ENCODE peak calls at places on chromosome 15, in nine cellular contexts. P is heart left ventricle, B is A673, V is transverse colon, E is GM23248, J is Panc1, X is psoas muscle, K is cardiac muscle cell, H is upper lobe of left lung. Q is an unnamed sample.

GRCh38 chr15:62447742-62448141 is 282.7 kb upstream of the C2CD4B start:
- DNase-seq in P (no peak), B (no peak), V (no peak), E (no peak), J (no peak), X (no peak), K (no peak), H (no peak), Q (no peak)

GRCh38 chr15:29934251-29934650 is 112.0 kb upstream of the TJP1 start:
- DNase-seq in P (no peak), B (no peak), V (no peak), E (peak; percentile 59), J (peak; percentile 39), X (no peak), K (peak; percentile 43), H (no peak), Q (no peak)

GRCh38 chr15:96329403-96329981 is 1.0 kb upstream of the NR2F2 start:
- DNase-seq in P (no peak), B (peak; percentile 18), V (no peak), E (no peak), J (no peak), X (no peak), K (no peak), H (no peak), Q (no peak)

GRCh38 chr15:76398702-76399101 is 62.1 kb downstream of the ISL2 start:
- DNase-seq in P (no peak), B (peak; percentile 2), V (no peak), E (no peak), J (no peak), X (no peak), K (no peak), H (no peak), Q (no peak)

GRCh38 chr15:89975482-89976291 is 25.4 kb upstream of the ZNF710 start:
- DNase-seq in P (no peak), B (no peak), V (no peak), E (no peak), J (no peak), X (no peak), K (no peak), H (no peak), Q (no peak)

GRCh38 chr15:63243101-63243500 is 34.3 kb upstream of the APH1B start:
- DNase-seq in P (peak; percentile 27), B (no peak), V (no peak), E (peak; percentile 88), J (no peak), X (peak; percentile 28), K (peak; percentile 75), H (no peak), Q (no peak)

GRCh38 chr15:59410448-59410896 is 27.5 kb upstream of the FAM81A start:
- DNase-seq in P (no peak), B (no peak), V (peak; percentile 58), E (peak; percentile 24), J (no peak), X (no peak), K (peak; percentile 12), H (no peak), Q (peak; percentile 18)

GRCh38 chr15:68656438-68656739 is 77.6 kb downstream of the CORO2B start:
- DNase-seq in P (no peak), B (no peak), V (no peak), E (no peak), J (no peak), X (no peak), K (no peak), H (no peak), Q (no peak)

GRCh38 chr15:81295466-81296145 is 28.3 kb downstream of the STARD5 start:
- DNase-seq in P (no peak), B (no peak), V (peak; percentile 10), E (peak; percentile 51), J (no peak), X (no peak), K (no peak), H (no peak), Q (no peak)

GRCh38 chr15:81297580-81298575 is 26.1 kb downstream of the STARD5 start:
- DNase-seq in P (no peak), B (no peak), V (peak; percentile 6), E (no peak), J (no peak), X (no peak), K (no peak), H (no peak), Q (no peak)

GRCh38 chr15:81297147-81297572 is 26.8 kb downstream of the STARD5 start:
- DNase-seq in P (no peak), B (peak; percentile 37), V (peak; percentile 8), E (peak; percentile 76), J (no peak), X (no peak), K (peak; percentile 64), H (no peak), Q (no peak)

GRCh38 chr15:81296218-81296617 is 27.7 kb downstream of the STARD5 start:
- DNase-seq in P (no peak), B (no peak), V (peak; percentile 7), E (no peak), J (no peak), X (no peak), K (no peak), H (no peak), Q (no peak)

DNA sequence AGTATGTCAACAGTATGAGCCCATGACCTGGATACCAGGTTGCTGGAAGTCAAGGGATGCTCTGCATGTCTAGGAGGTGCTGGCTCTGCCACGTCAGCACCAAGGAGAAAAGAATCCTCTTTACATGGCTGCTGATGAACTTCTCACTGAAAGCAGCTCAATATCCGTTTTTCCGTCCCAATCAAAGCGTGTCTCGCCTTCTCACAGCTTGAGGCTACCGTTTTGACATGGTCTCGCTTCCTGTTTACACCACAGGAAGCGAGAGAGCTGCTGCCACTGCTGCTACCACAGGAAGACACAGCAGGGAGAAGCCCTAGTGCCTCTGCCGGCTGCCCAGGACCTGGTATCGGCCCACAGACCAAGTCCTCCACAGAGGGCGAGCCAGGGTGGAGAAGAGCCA is 27.3 kb downstream of the STARD5 start:
- DNase-seq in P (peak; percentile 53), B (peak; percentile 94), V (peak; percentile 78), E (no peak), J (no peak), X (no peak), K (no peak), H (no peak), Q (peak; percentile 22)
- H3K4me1 ChIP-seq in P (peaks cover 28% of the 10 kb centered on the region), B (peaks cover 17% of the 10 kb centered on the region), V (peaks cover 19% of the 10 kb centered on the region), E (peaks cover 13% of the 10 kb centered on the region), J (no peaks in the 10 kb centered on the region), X (no peaks in the 10 kb centered on the region), K (no peaks in the 10 kb centered on the region), H (peaks cover 29% of the 10 kb centered on the region), Q (no peaks in the 10 kb centered on the region)

GRCh38 chr15:42371125-42371524 is 11.8 kb downstream of the CAPN3 start:
- DNase-seq in P (no peak), B (peak; percentile 37), V (no peak), E (peak; percentile 57), J (no peak), X (no peak), K (peak; percentile 39), H (no peak), Q (no peak)
- H3K27ac ChIP-seq in P (no peak overlapping the region), B (no peak overlapping the region), V (no peak overlapping the region), E (no peak overlapping the region), J (no peak overlapping the region), X (peak overlapping the region; percentile 97), K (no peak overlapping the region), H (no peak overlapping the region), Q (no peak overlapping the region)

GRCh38 chr15:88901713-88902490 is 6.6 kb upstream of the HAPLN3 start:
- DNase-seq in P (no peak), B (no peak), V (no peak), E (no peak), J (no peak), X (no peak), K (no peak), H (no peak), Q (no peak)

GRCh38 chr15:88900982-88901418 is 5.7 kb upstream of the HAPLN3 start:
- DNase-seq in P (no peak), B (no peak), V (no peak), E (no peak), J (no peak), X (no peak), K (no peak), H (no peak), Q (no peak)

GRCh38 chr15:88904257-88904807 is 8.8 kb downstream of the MFGE8 start:
- DNase-seq in P (no peak), B (no peak), V (no peak), E (peak; percentile 44), J (no peak), X (no peak), K (no peak), H (no peak), Q (no peak)

GRCh38 chr15:88902491-88902835 is 7.1 kb upstream of the HAPLN3 start:
- DNase-seq in P (no peak), B (no peak), V (no peak), E (no peak), J (no peak), X (no peak), K (no peak), H (no peak), Q (no peak)

GRCh38 chr15:88902846-88903245 is 7.5 kb upstream of the HAPLN3 start:
- DNase-seq in P (no peak), B (no peak), V (no peak), E (no peak), J (no peak), X (no peak), K (no peak), H (no peak), Q (no peak)
- H3K36me3 ChIP-seq in P (peaks cover 11% of the 10 kb centered on the region), B (peaks cover 3% of the 10 kb centered on the region), V (no peaks in the 10 kb centered on the region), E (no peaks in the 10 kb centered on the region), J (peaks cover 15% of the 10 kb centered on the region), X (no peaks in the 10 kb centered on the region), K (peaks cover 43% of the 10 kb centered on the region), H (no peaks in the 10 kb centered on the region), Q (no peaks in the 10 kb centered on the region)

GRCh38 chr15:64847876-64848716 is 6.4 kb downstream of the PLEKHO2 start:
- DNase-seq in P (no peak), B (no peak), V (no peak), E (no peak), J (no peak), X (no peak), K (no peak), H (no peak), Q (no peak)

GRCh38 chr15:64847448-64847847 is 5.7 kb downstream of the PLEKHO2 start:
- DNase-seq in P (no peak), B (no peak), V (no peak), E (no peak), J (no peak), X (no peak), K (no peak), H (no peak), Q (no peak)

GRCh38 chr15:64851503-64851840 is 9.8 kb downstream of the PLEKHO2 start:
- DNase-seq in P (no peak), B (no peak), V (peak; percentile 35), E (peak; percentile 90), J (no peak), X (no peak), K (peak; percentile 94), H (no peak), Q (no peak)

GRCh38 chr15:64854041-64854440 is 12.3 kb downstream of the PLEKHO2 start:
- DNase-seq in P (no peak), B (no peak), V (no peak), E (no peak), J (no peak), X (no peak), K (peak; percentile 61), H (no peak), Q (no peak)

DNA sequence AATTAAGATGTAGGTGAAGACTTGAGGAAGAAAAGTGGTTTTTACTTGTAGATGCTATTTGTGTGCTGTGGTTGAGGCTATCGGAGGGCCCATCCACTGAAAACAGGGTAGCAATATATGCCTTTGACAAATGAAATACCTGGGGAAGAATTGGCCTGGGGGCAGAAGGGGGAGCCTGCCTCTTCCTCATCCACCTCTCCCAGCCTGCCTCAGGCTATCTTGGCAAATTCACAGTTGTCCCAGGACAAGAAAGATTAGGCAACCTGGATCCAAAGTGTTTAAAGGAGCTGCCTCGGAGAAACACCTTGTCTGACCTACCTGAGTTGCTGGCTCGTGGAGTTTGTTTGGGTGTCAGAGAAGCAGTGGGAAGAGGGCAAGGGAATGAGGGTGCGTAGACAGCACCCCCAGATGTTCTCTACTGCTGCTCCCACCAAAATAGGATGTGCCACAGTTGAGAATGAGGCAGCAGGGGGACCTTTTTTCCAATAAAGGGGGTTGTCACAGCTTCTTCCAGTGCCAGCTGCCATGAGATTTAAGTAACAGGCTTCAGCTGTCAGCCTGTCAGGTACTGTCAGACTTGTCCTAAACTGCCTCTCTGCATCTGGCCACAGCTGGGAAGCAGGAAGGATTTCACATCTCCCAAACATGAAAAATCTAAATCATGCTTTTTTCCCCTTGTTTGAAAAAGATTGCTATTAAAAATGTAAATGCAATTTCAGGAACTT is 9.2 kb downstream of the PLEKHO2 start:
- DNase-seq in P (no peak), B (no peak), V (no peak), E (no peak), J (no peak), X (no peak), K (no peak), H (no peak), Q (no peak)
- H3K4me1 ChIP-seq in P (peaks cover 56% of the 10 kb centered on the region), B (no peaks in the 10 kb centered on the region), V (peaks cover 71% of the 10 kb centered on the region), E (peaks cover 37% of the 10 kb centered on the region), J (no peaks in the 10 kb centered on the region), X (peaks cover 3% of the 10 kb centered on the region), K (no peaks in the 10 kb centered on the region), H (peaks cover 86% of the 10 kb centered on the region), Q (peaks cover 13% of the 10 kb centered on the region)